ENCODE peak calls at places on chromosomes 3 and 15, in ten cellular contexts. F, P, X, N, M, E, J, K, W and T are unnamed samples.

GRCh38 chr3:58691997-58692396 is 25.4 kb upstream of the FAM3D start:
- DNase-seq in F (peak; percentile 28), P (no peak), X (peak; percentile 33), N (no peak), M (peak; percentile 46), E (no peak), J (no peak), K (no peak), W (no peak), T (no peak)

GRCh38 chr3:109050591-109051167 is 67.3 kb downstream of the MORC1 start:
- DNase-seq in F (peak; percentile 50), P (no peak), X (peak; percentile 56), N (no peak), M (peak; percentile 59), E (no peak), J (peak; percentile 46), K (no peak), W (no peak), T (peak; percentile 6)

GRCh38 chr3:129317014-129317771 is 38.5 kb downstream of the HMCES start:
- DNase-seq in F (no peak), P (peak; percentile 37), X (no peak), N (peak; percentile 81), M (no peak), E (no peak), J (no peak), K (no peak), W (no peak), T (no peak)

GRCh38 chr3:153285194-153285641 is 123.2 kb downstream of the RAP2B start:
- DNase-seq in F (peak; percentile 68), P (no peak), X (peak; percentile 25), N (no peak), M (no peak), E (peak; percentile 30), J (peak; percentile 28), K (no peak), W (peak; percentile 31), T (no peak)

GRCh38 chr15:90902996-90903732 is at the start of gene MAN2A2:
- DNase-seq in F (peak; percentile 33), P (no peak), X (peak; percentile 38), N (peak; percentile 89), M (peak; percentile 47), E (peak; percentile 73), J (peak; percentile 79), K (no peak), W (peak; percentile 19), T (no peak)

GRCh38 chr15:34084086-34084485 is 17.6 kb downstream of the EMC7 start:
- DNase-seq in F (peak; percentile 21), P (peak; percentile 37), X (peak; percentile 18), N (no peak), M (peak; percentile 88), E (peak; percentile 31), J (no peak), K (no peak), W (no peak), T (no peak)

GRCh38 chr3:189122120-189122519 is 49.7 kb upstream of the TPRG1 start:
- DNase-seq in F (no peak), P (no peak), X (no peak), N (no peak), M (no peak), E (no peak), J (no peak), K (no peak), W (no peak), T (no peak)

GRCh38 chr3:86996261-86996955 is 5.5 kb upstream of the VGLL3 start:
- DNase-seq in F (peak; percentile 69), P (no peak), X (no peak), N (no peak), M (no peak), E (no peak), J (no peak), K (no peak), W (peak; percentile 29), T (no peak)

GRCh38 chr3:95333826-95334225 is 1271.0 kb downstream of the NSUN3 start:
- DNase-seq in F (peak; percentile 1), P (no peak), X (no peak), N (no peak), M (peak; percentile 30), E (no peak), J (no peak), K (no peak), W (no peak), T (no peak)

GRCh38 chr15:93034512-93034911 is 54.5 kb downstream of the RGMA start:
- DNase-seq in F (no peak), P (no peak), X (no peak), N (peak; percentile 21), M (no peak), E (peak; percentile 23), J (no peak), K (no peak), W (no peak), T (no peak)

DNA sequence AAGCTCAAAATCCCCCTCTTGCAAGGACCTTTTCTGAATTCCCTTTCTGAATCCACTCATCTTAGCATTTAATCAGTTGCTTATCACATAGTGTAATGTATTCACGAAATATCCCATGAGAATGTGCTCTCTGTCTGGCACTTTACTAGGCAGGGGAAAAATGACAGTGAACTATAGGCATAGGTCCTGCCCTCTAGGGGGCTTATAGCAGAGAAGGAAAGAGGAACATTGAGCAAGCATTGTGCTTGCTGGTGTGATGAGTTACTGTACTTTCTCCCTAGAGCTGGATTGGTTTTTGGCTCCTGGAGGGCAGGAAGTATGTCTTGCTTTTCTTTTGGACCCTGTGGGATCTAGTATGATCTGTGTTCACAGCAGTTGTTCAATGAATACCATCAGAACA is 26.5 kb downstream of the DUOX2 start:
- DNase-seq in F (no peak), P (no peak), X (no peak), N (no peak), M (no peak), E (no peak), J (no peak), K (no peak), W (no peak), T (no peak)
- TF ChIP-seq CTCF in F (no peak), P (no peak), X (no peak), N (no peak), M (no peak), E (no peak), J (no peak), K (no peak), W (no peak), T (no peak)

DNA sequence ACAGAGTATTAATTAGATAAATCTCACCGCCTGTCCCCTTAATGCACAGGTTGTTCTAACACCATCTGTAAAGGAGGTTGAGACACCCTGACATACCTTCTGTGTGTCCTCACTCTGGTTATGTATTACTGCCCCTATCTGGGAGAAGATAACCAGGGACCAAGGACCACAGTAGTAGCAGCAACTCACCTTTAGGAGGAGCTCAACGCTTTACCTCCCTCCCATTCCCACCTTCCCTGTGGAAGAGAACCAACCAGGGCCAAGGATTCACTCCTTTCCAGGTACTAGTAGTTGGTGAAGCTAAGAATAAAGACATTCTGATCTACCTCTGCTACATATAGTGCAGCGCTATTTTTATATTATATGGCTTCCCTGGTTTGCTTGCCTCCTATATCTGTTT is 232.6 kb downstream of the MEX3B start:
- DNase-seq in F (no peak), P (no peak), X (peak; percentile 9), N (no peak), M (peak; percentile 39), E (no peak), J (peak; percentile 20), K (no peak), W (peak; percentile 1), T (no peak)
- TF ChIP-seq CTCF in F (no peak), P (no peak), X (no peak), N (peak; percentile 21), M (peak; percentile 22), E (peak; percentile 21), J (peak; percentile 12), K (no peak), W (peak; percentile 60), T (peak; percentile 21)

DNA sequence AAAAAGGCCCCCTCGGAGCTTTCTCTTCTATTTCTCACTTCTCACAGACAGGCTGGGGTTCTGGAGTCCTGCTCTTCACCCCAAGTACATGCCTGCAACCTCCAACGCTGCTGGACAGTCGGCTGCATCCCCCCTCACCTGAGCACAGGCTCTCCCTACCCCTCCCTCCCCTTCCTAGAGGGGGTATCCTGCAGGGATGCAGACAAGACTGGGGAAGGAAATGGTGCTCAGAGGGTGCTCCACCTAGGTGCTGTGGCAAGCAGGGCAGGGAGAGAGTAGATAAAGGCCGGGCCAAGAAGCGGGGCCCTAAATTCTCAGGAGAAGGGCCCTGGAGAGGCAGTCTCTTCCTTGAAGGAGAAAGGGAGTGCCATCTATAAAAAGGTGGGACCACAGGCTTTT is 7.0 kb upstream of the STRA6 start:
- DNase-seq in F (no peak), P (no peak), X (no peak), N (no peak), M (no peak), E (no peak), J (no peak), K (no peak), W (no peak), T (no peak)
- TF ChIP-seq CTCF in F (no peak), P (no peak), X (no peak), N (no peak), M (no peak), E (no peak), J (no peak), K (no peak), W (no peak), T (no peak)

GRCh38 chr3:122246214-122246613 is 62.7 kb downstream of the CASR start:
- DNase-seq in F (no peak), P (no peak), X (no peak), N (no peak), M (no peak), E (no peak), J (no peak), K (no peak), W (no peak), T (peak; percentile 5)

GRCh38 chr3:122247825-122248185 is 64.3 kb downstream of the CASR start:
- DNase-seq in F (no peak), P (no peak), X (no peak), N (peak; percentile 92), M (no peak), E (no peak), J (no peak), K (no peak), W (peak; percentile 11), T (no peak)

GRCh38 chr3:122251428-122251827 is 68.0 kb downstream of the CASR start:
- DNase-seq in F (no peak), P (no peak), X (no peak), N (no peak), M (no peak), E (no peak), J (no peak), K (no peak), W (no peak), T (no peak)

GRCh38 chr3:122247087-122247824 is 63.8 kb downstream of the CASR start:
- DNase-seq in F (no peak), P (no peak), X (no peak), N (peak; percentile 64), M (no peak), E (no peak), J (no peak), K (no peak), W (no peak), T (no peak)

DNA sequence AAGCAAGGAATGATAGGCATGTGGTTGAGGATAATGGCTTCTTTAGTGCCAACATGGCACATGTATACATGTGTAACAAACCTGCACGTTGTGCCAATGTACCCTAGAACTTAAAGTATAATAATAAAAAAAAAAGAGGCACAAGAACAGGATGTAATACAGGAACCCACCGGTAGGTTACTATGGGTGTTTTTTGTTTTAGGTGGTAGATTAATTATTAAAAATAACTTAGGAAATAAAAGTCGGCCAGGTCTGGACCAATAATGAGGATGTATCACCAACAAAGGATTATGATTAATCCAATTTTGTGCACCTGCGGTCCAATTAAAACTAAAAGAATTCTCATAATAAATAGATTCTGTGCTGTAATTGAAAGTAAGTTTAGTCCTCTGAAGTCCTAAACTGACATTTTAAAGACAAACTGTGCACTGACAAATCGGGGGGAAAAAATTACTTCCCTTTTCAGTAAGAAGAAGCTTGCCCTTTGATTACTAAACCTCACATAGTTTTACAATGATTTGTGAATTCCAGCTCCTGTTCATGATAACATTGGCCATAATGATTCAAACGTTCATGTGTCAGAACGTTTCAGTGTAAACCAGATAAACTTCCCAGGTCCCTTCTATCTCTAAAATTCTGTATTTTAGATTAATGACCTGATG is 62.2 kb downstream of the CASR start:
- DNase-seq in F (peak; percentile 7), P (no peak), X (peak; percentile 8), N (no peak), M (peak; percentile 13), E (no peak), J (no peak), K (no peak), W (peak; percentile 75), T (no peak)
- TF ChIP-seq CTCF in F (no peak), P (no peak), X (no peak), N (no peak), M (peak; percentile 19), E (no peak), J (no peak), K (no peak), W (peak; percentile 65), T (no peak)